ENCODE peak calls at places on chromosome 14, in seven cellular contexts. D, F, I, E, W, Q and K are unnamed samples.

GRCh38 chr14:64095620-64096019 is 198.6 kb downstream of the ESR2 start:
- DNase-seq in D (no peak), F (no peak), I (no peak), E (no peak), W (peak; percentile 14), Q (no peak), K (no peak)

GRCh38 chr14:94355191-94355794 is 32.2 kb upstream of the SERPINA6 start:
- DNase-seq in D (peak; percentile 60), F (no peak), I (no peak), E (no peak), W (no peak), Q (peak; percentile 45), K (peak; percentile 44)

GRCh38 chr14:100889641-100890040 is 13.9 kb downstream of the RTL1 start:
- DNase-seq in D (peak; percentile 8), F (no peak), I (no peak), E (no peak), W (no peak), Q (peak; percentile 8), K (no peak)

GRCh38 chr14:89190779-89191513 is 226.1 kb downstream of the FOXN3 start:
- DNase-seq in D (no peak), F (no peak), I (no peak), E (no peak), W (no peak), Q (no peak), K (no peak)

GRCh38 chr14:68574906-68575305 is 218.0 kb downstream of the ZFP36L1 start:
- DNase-seq in D (no peak), F (no peak), I (no peak), E (no peak), W (no peak), Q (no peak), K (no peak)

GRCh38 chr14:59225281-59225680 is 36.8 kb downstream of the DAAM1 start:
- DNase-seq in D (no peak), F (no peak), I (no peak), E (no peak), W (no peak), Q (no peak), K (no peak)

GRCh38 chr14:96170961-96171592 is 33.6 kb upstream of the BDKRB2 start:
- DNase-seq in D (no peak), F (no peak), I (no peak), E (no peak), W (no peak), Q (no peak), K (no peak)

GRCh38 chr14:39395555-39396254 is 36.5 kb downstream of the FBXO33 start:
- DNase-seq in D (no peak), F (no peak), I (no peak), E (no peak), W (peak; percentile 16), Q (no peak), K (no peak)

GRCh38 chr14:104504172-104504735 is 75.3 kb upstream of the C14orf180 start:
- DNase-seq in D (no peak), F (no peak), I (no peak), E (no peak), W (no peak), Q (no peak), K (no peak)

GRCh38 chr14:40058916-40059897 is 627.0 kb upstream of the FBXO33 start:
- DNase-seq in D (no peak), F (no peak), I (no peak), E (no peak), W (no peak), Q (no peak), K (no peak)

GRCh38 chr14:70838076-70838475 is 28.8 kb upstream of the MAP3K9 start:
- DNase-seq in D (no peak), F (no peak), I (no peak), E (no peak), W (no peak), Q (no peak), K (no peak)

GRCh38 chr14:58535084-58535483 is 102.7 kb upstream of the DACT1 start:
- DNase-seq in D (no peak), F (no peak), I (no peak), E (no peak), W (no peak), Q (no peak), K (no peak)

GRCh38 chr14:50804181-50804721 is 26.7 kb downstream of the NIN start:
- DNase-seq in D (no peak), F (no peak), I (no peak), E (no peak), W (peak; percentile 40), Q (no peak), K (no peak)